ENCODE peak calls at places on chromosomes 5 and 9, in five cellular contexts. S is DMS153, X is cerebellar cortex, T is epithelial cell of esophagus, D is AG08395. R is an unnamed sample.

GRCh38 chr5:79697222-79698164 is 7.9 kb downstream of the CMYA5 start:
- DNase-seq in S (no peak), X (no peak), T (peak), D (peak), R (no peak)

GRCh38 chr9:133470427-133470924 is 8.4 kb downstream of the SLC2A6 start:
- DNase-seq in S (no peak), X (no peak), T (no peak), D (no peak), R (no peak)

GRCh38 chr5:178279723-178280438 is 47.3 kb upstream of the PHYKPL start:
- DNase-seq in S (peak), X (peak), T (peak), D (peak), R (peak)

GRCh38 chr5:72645447-72645846 is 138.2 kb upstream of the ZNF366 start:
- DNase-seq in S (no peak), X (no peak), T (no peak), D (no peak), R (no peak)

GRCh38 chr5:27908341-27908740 is 870.0 kb upstream of the CDH9 start:
- DNase-seq in S (no peak), X (no peak), T (peak), D (no peak), R (peak)

GRCh38 chr5:120615967-120616645 is 152.0 kb downstream of the PRR16 start:
- DNase-seq in S (no peak), X (no peak), T (peak), D (peak), R (peak)

GRCh38 chr5:61678966-61679365 is 346.9 kb downstream of the ZSWIM6 start:
- DNase-seq in S (no peak), X (no peak), T (no peak), D (no peak), R (no peak)

GRCh38 chr9:89020754-89021153 is 29.5 kb downstream of the S1PR3 start:
- DNase-seq in S (no peak), X (no peak), T (no peak), D (peak), R (no peak)

GRCh38 chr9:16413509-16414016 is 456.9 kb downstream of the BNC2 start:
- DNase-seq in S (no peak), X (no peak), T (no peak), D (peak), R (no peak)

GRCh38 chr9:18438951-18439350 is 35.0 kb upstream of the ADAMTSL1 start:
- DNase-seq in S (no peak), X (no peak), T (no peak), D (no peak), R (no peak)

GRCh38 chr5:54904425-54904824 is 81.0 kb downstream of the ESM1 start:
- DNase-seq in S (no peak), X (peak), T (peak), D (peak), R (no peak)

GRCh38 chr5:4994994-4995393 is 145.1 kb upstream of the ADAMTS16 start:
- DNase-seq in S (no peak), X (no peak), T (peak), D (peak), R (peak)

GRCh38 chr5:145980718-145981117 is 44.3 kb downstream of the SH3RF2 start:
- DNase-seq in S (no peak), X (no peak), T (peak), D (no peak), R (no peak)

GRCh38 chr5:133819977-133820471 is 148.4 kb downstream of the C5orf15 start:
- DNase-seq in S (no peak), X (no peak), T (no peak), D (no peak), R (no peak)

GRCh38 chr5:124279146-124279545 is 467.3 kb downstream of the ZNF608 start:
- DNase-seq in S (no peak), X (no peak), T (no peak), D (no peak), R (no peak)

GRCh38 chr5:160516696-160517530 is 95.3 kb downstream of the PTTG1 start:
- DNase-seq in S (no peak), X (no peak), T (no peak), D (no peak), R (no peak)

GRCh38 chr5:45225571-45226031 is 416.9 kb downstream of the MRPS30 start:
- DNase-seq in S (no peak), X (no peak), T (no peak), D (no peak), R (no peak)

GRCh38 chr9:95507456-95508241 is 9.1 kb downstream of the PTCH1 start:
- DNase-seq in S (no peak), X (peak), T (peak), D (peak), R (peak)

GRCh38 chr5:88680253-88681132 is 202.5 kb downstream of the MEF2C start:
- DNase-seq in S (no peak), X (peak), T (peak), D (peak), R (no peak)

GRCh38 chr5:138869763-138870500 is 5.2 kb downstream of the LRRTM2 start:
- DNase-seq in S (no peak), X (peak), T (peak), D (no peak), R (peak)

GRCh38 chr5:59923465-59923864 is 29.9 kb upstream of the PDE4D start:
- DNase-seq in S (no peak), X (no peak), T (peak), D (peak), R (no peak)

GRCh38 chr5:8906303-8906967 is 639.4 kb downstream of the SEMA5A start:
- DNase-seq in S (no peak), X (no peak), T (peak), D (peak), R (peak)

GRCh38 chr9:121399883-121400607 is 30.0 kb upstream of the STOM start:
- DNase-seq in S (peak), X (peak), T (peak), D (peak), R (peak)

GRCh38 chr9:7094052-7094451 is 336.3 kb downstream of the KDM4C start:
- DNase-seq in S (no peak), X (peak), T (peak), D (peak), R (no peak)

GRCh38 chr9:80004687-80005086 is 432.9 kb downstream of the TLE4 start:
- DNase-seq in S (no peak), X (no peak), T (peak), D (no peak), R (no peak)